ENCODE peak calls at places on chromosomes 7 and 10, in five cellular contexts. A is AG09319; W is effector memory CD4-positive, alpha-beta T cell; I is neural crest cell; U is NCI-H1694. B is an unnamed sample.

GRCh38 chr10:49656845-49657493 is 22.5 kb upstream of the C10orf53 start:
- DNase-seq in U (no peak), W (no peak), A (no peak), I (no peak), B (no peak)

GRCh38 chr7:151085691-151086620 is at the start of gene AGAP3:
- DNase-seq in A (no peak), I (peak), W (peak), U (peak), B (peak)

GRCh38 chr7:53281312-53281711 is 245.9 kb downstream of the POM121L12 start:
- DNase-seq in W (no peak), I (no peak), A (no peak), U (no peak), B (no peak)

GRCh38 chr10:93938140-93938539 is 44.4 kb downstream of the SLC35G1 start:
- DNase-seq in U (no peak), A (no peak), I (no peak), W (no peak), B (no peak)

GRCh38 chr7:17155529-17155928 is 142.9 kb upstream of the AHR start:
- DNase-seq in A (peak), U (no peak), I (no peak), W (no peak), B (no peak)

GRCh38 chr10:131831561-131831960 is 69.2 kb upstream of the PPP2R2D start:
- DNase-seq in A (no peak), U (no peak), I (no peak), W (no peak), B (no peak)

GRCh38 chr7:98221611-98222532 is 10.6 kb downstream of the BHLHA15 start:
- DNase-seq in U (no peak), W (no peak), A (no peak), I (no peak), B (no peak)

GRCh38 chr7:155644971-155645509 is 579 bp downstream of the RBM33 start:
- DNase-seq in W (no peak), A (no peak), I (no peak), U (no peak), B (peak)

GRCh38 chr7:17489987-17490386 is 191.5 kb downstream of the AHR start:
- DNase-seq in U (no peak), W (no peak), A (no peak), I (no peak), B (no peak)

GRCh38 chr10:17756557-17757208 is 4.7 kb downstream of the TMEM236 start:
- DNase-seq in I (no peak), A (no peak), W (no peak), U (no peak), B (no peak)

GRCh38 chr7:36670585-36671431 is 53.5 kb downstream of the AOAH start:
- DNase-seq in A (no peak), W (peak), I (peak), U (peak), B (peak)

GRCh38 chr10:107971973-107972372 is 807.5 kb upstream of the SORCS1 start:
- DNase-seq in A (no peak), W (no peak), U (no peak), I (no peak), B (no peak)

GRCh38 chr10:30207485-30208052 is 141.5 kb downstream of the MTPAP start:
- DNase-seq in U (no peak), W (no peak), A (no peak), I (no peak), B (no peak)

GRCh38 chr7:154450434-154450833 is 398.2 kb downstream of the DPP6 start:
- DNase-seq in A (no peak), I (no peak), U (no peak), W (no peak), B (no peak)

GRCh38 chr7:151591866-151592265 is 72.2 kb upstream of the RHEB start:
- DNase-seq in U (no peak), A (no peak), W (no peak), I (no peak), B (no peak)

GRCh38 chr7:80279760-80280159 is 145.1 kb downstream of the GNAI1 start:
- DNase-seq in I (no peak), A (no peak), W (no peak), U (no peak), B (no peak)

GRCh38 chr10:112827951-112828350 is 122.1 kb upstream of the TCF7L2 start:
- DNase-seq in I (no peak), A (no peak), W (no peak), U (no peak), B (no peak)

GRCh38 chr10:30282226-30282625 is 66.9 kb downstream of the MTPAP start:
- DNase-seq in W (no peak), I (no peak), U (no peak), A (no peak), B (no peak)

GRCh38 chr7:377069-378040 is 87.4 kb downstream of the FOXL3 start:
- DNase-seq in W (no peak), A (no peak), I (no peak), U (no peak), B (no peak)

GRCh38 chr10:113704637-113705343 is 25.1 kb downstream of the CASP7 start:
- DNase-seq in U (peak), I (peak), A (no peak), W (no peak), B (peak)

GRCh38 chr10:130022501-130023299 is 58.6 kb upstream of the EBF3 start:
- DNase-seq in U (no peak), A (peak), W (no peak), I (no peak), B (no peak)

GRCh38 chr10:49161411-49161997 is 26.7 kb downstream of the TMEM273 start:
- DNase-seq in U (no peak), A (no peak), I (no peak), W (no peak), B (no peak)

GRCh38 chr10:108180883-108181282 is 1016.4 kb upstream of the SORCS1 start:
- DNase-seq in W (no peak), I (no peak), U (no peak), A (no peak), B (no peak)

GRCh38 chr7:31882187-31882586 is 188.0 kb downstream of the PDE1C start:
- DNase-seq in U (no peak), W (no peak), A (no peak), I (no peak), B (no peak)

GRCh38 chr10:78903351-78903940 is 165.3 kb upstream of the ZMIZ1 start:
- DNase-seq in I (no peak), U (no peak), W (no peak), A (no peak), B (no peak)

GRCh38 chr7:9250876-9251275 is 817.5 kb downstream of the NXPH1 start:
- DNase-seq in W (no peak), I (no peak), U (no peak), A (no peak), B (no peak)

GRCh38 chr7:25427721-25428120 is 199.4 kb upstream of the NPVF start:
- DNase-seq in W (no peak), A (no peak), I (no peak), U (no peak), B (no peak)

GRCh38 chr10:74898201-74898976 is 72.0 kb downstream of the KAT6B start:
- DNase-seq in I (no peak), U (no peak), A (no peak), W (no peak), B (no peak)

GRCh38 chr7:27746978-27747377 is 7.0 kb downstream of the TAX1BP1 start:
- DNase-seq in I (no peak), A (no peak), W (no peak), U (no peak), B (no peak)

GRCh38 chr10:72009430-72010081 is 45.4 kb downstream of the CHST3 start:
- DNase-seq in W (no peak), A (peak), I (no peak), U (no peak), B (no peak)

GRCh38 chr10:25604591-25604990 is 329.4 kb upstream of the MYO3A start:
- DNase-seq in W (no peak), I (no peak), U (no peak), A (no peak), B (no peak)

GRCh38 chr7:51316262-51316665 is 345 bp downstream of the COBL start:
- DNase-seq in A (no peak), I (no peak), W (no peak), U (no peak), B (peak)